ENCODE peak calls at places on chromosomes 13 and 19, in eight cellular contexts. One of them, this sample, is unnamed.

GRCh38 chr19:13794388-13794751 is 873 bp upstream of the ZSWIM4 start:
- DNase-seq in fibroblast of pulmonary artery: peak; percentile 93
- DNase-seq in HCT116: no peak
- DNase-seq in mesenchymal stem cell: peak; percentile 94
- DNase-seq in neuronal stem cell: no peak
- DNase-seq in mucosa of descending colon: peak; percentile 80
- DNase-seq in Peyer's patch: peak; percentile 45
- DNase-seq in GM06990: no peak
- DNase-seq in this sample: peak; percentile 98

GRCh38 chr13:107025991-107026390 is 458.1 kb upstream of the ARGLU1 start:
- DNase-seq in fibroblast of pulmonary artery: peak; percentile 20
- DNase-seq in HCT116: no peak
- DNase-seq in mesenchymal stem cell: no peak
- DNase-seq in neuronal stem cell: no peak
- DNase-seq in mucosa of descending colon: no peak
- DNase-seq in Peyer's patch: no peak
- DNase-seq in GM06990: no peak
- DNase-seq in this sample: peak; percentile 54

GRCh38 chr13:46756977-46757376 is 40.0 kb downstream of the ESD start:
- DNase-seq in fibroblast of pulmonary artery: peak; percentile 56
- DNase-seq in HCT116: no peak
- DNase-seq in mesenchymal stem cell: peak; percentile 70
- DNase-seq in neuronal stem cell: no peak
- DNase-seq in mucosa of descending colon: no peak
- DNase-seq in Peyer's patch: no peak
- DNase-seq in GM06990: no peak
- DNase-seq in this sample: peak; percentile 29

GRCh38 chr19:19774354-19775033 is 41.6 kb upstream of the ZNF14 start:
- DNase-seq in fibroblast of pulmonary artery: no peak
- DNase-seq in HCT116: no peak
- DNase-seq in mesenchymal stem cell: peak; percentile 37
- DNase-seq in neuronal stem cell: no peak
- DNase-seq in mucosa of descending colon: no peak
- DNase-seq in Peyer's patch: no peak
- DNase-seq in GM06990: no peak
- DNase-seq in this sample: no peak

GRCh38 chr13:30905932-30906383 is at the start of gene MEDAG:
- DNase-seq in fibroblast of pulmonary artery: peak; percentile 87
- DNase-seq in HCT116: no peak
- DNase-seq in mesenchymal stem cell: peak; percentile 52
- DNase-seq in neuronal stem cell: no peak
- DNase-seq in mucosa of descending colon: peak; percentile 27
- DNase-seq in Peyer's patch: no peak
- DNase-seq in GM06990: no peak
- DNase-seq in this sample: peak; percentile 66

GRCh38 chr13:75307370-75307984 is 174.5 kb downstream of the TBC1D4 start:
- DNase-seq in fibroblast of pulmonary artery: no peak
- DNase-seq in HCT116: no peak
- DNase-seq in mesenchymal stem cell: no peak
- DNase-seq in neuronal stem cell: no peak
- DNase-seq in mucosa of descending colon: no peak
- DNase-seq in Peyer's patch: no peak
- DNase-seq in GM06990: no peak
- DNase-seq in this sample: peak; percentile 26

GRCh38 chr19:48455171-48455907 is at the start of gene KCNJ14:
- DNase-seq in fibroblast of pulmonary artery: no peak
- DNase-seq in HCT116: no peak
- DNase-seq in mesenchymal stem cell: no peak
- DNase-seq in neuronal stem cell: no peak
- DNase-seq in mucosa of descending colon: no peak
- DNase-seq in Peyer's patch: no peak
- DNase-seq in GM06990: no peak
- DNase-seq in this sample: no peak

GRCh38 chr13:31199849-31200635 is at the start of gene B3GLCT:
- DNase-seq in fibroblast of pulmonary artery: peak; percentile 80
- DNase-seq in HCT116: peak; percentile 36
- DNase-seq in mesenchymal stem cell: peak; percentile 74
- DNase-seq in neuronal stem cell: peak; percentile 86
- DNase-seq in mucosa of descending colon: peak; percentile 82
- DNase-seq in Peyer's patch: peak; percentile 69
- DNase-seq in GM06990: peak; percentile 87
- DNase-seq in this sample: peak; percentile 76

GRCh38 chr13:48403151-48403631 is 9.7 kb downstream of the LPAR6 start:
- DNase-seq in fibroblast of pulmonary artery: peak; percentile 61
- DNase-seq in HCT116: no peak
- DNase-seq in mesenchymal stem cell: peak; percentile 36
- DNase-seq in neuronal stem cell: no peak
- DNase-seq in mucosa of descending colon: no peak
- DNase-seq in Peyer's patch: no peak
- DNase-seq in GM06990: peak; percentile 43
- DNase-seq in this sample: peak; percentile 37

GRCh38 chr13:60689571-60689970 is 292.6 kb downstream of the TDRD3 start:
- DNase-seq in fibroblast of pulmonary artery: no peak
- DNase-seq in HCT116: no peak
- DNase-seq in mesenchymal stem cell: no peak
- DNase-seq in neuronal stem cell: no peak
- DNase-seq in mucosa of descending colon: no peak
- DNase-seq in Peyer's patch: no peak
- DNase-seq in GM06990: no peak
- DNase-seq in this sample: no peak

GRCh38 chr19:10544242-10544752 is 593 bp downstream of the ATG4D start:
- DNase-seq in fibroblast of pulmonary artery: no peak
- DNase-seq in HCT116: no peak
- DNase-seq in mesenchymal stem cell: peak; percentile 28
- DNase-seq in neuronal stem cell: no peak
- DNase-seq in mucosa of descending colon: peak; percentile 89
- DNase-seq in Peyer's patch: peak; percentile 53
- DNase-seq in GM06990: no peak
- DNase-seq in this sample: no peak

GRCh38 chr13:40406405-40407138 is 259.9 kb downstream of the FOXO1 start:
- DNase-seq in fibroblast of pulmonary artery: peak; percentile 93
- DNase-seq in HCT116: peak; percentile 26
- DNase-seq in mesenchymal stem cell: peak; percentile 66
- DNase-seq in neuronal stem cell: no peak
- DNase-seq in mucosa of descending colon: no peak
- DNase-seq in Peyer's patch: no peak
- DNase-seq in GM06990: no peak
- DNase-seq in this sample: peak; percentile 64

GRCh38 chr13:99702687-99703319 is 201.5 kb downstream of the TM9SF2 start:
- DNase-seq in fibroblast of pulmonary artery: no peak
- DNase-seq in HCT116: no peak
- DNase-seq in mesenchymal stem cell: no peak
- DNase-seq in neuronal stem cell: no peak
- DNase-seq in mucosa of descending colon: no peak
- DNase-seq in Peyer's patch: no peak
- DNase-seq in GM06990: no peak
- DNase-seq in this sample: no peak

GRCh38 chr13:110177790-110178189 is 129.2 kb downstream of the COL4A1 start:
- DNase-seq in fibroblast of pulmonary artery: no peak
- DNase-seq in HCT116: no peak
- DNase-seq in mesenchymal stem cell: no peak
- DNase-seq in neuronal stem cell: no peak
- DNase-seq in mucosa of descending colon: no peak
- DNase-seq in Peyer's patch: no peak
- DNase-seq in GM06990: no peak
- DNase-seq in this sample: no peak

GRCh38 chr19:4066176-4066606 is 508 bp downstream of the ZBTB7A start:
- DNase-seq in fibroblast of pulmonary artery: no peak
- DNase-seq in HCT116: no peak
- DNase-seq in mesenchymal stem cell: no peak
- DNase-seq in neuronal stem cell: no peak
- DNase-seq in mucosa of descending colon: peak; percentile 74
- DNase-seq in Peyer's patch: peak; percentile 74
- DNase-seq in GM06990: no peak
- DNase-seq in this sample: no peak

GRCh38 chr19:44912854-44913253 is 1.6 kb upstream of the APOC1 start:
- DNase-seq in fibroblast of pulmonary artery: peak; percentile 37
- DNase-seq in HCT116: no peak
- DNase-seq in mesenchymal stem cell: no peak
- DNase-seq in neuronal stem cell: no peak
- DNase-seq in mucosa of descending colon: no peak
- DNase-seq in Peyer's patch: no peak
- DNase-seq in GM06990: no peak
- DNase-seq in this sample: no peak

GRCh38 chr19:1066748-1067340 is at the start of gene ARHGAP45:
- DNase-seq in fibroblast of pulmonary artery: no peak
- DNase-seq in HCT116: no peak
- DNase-seq in mesenchymal stem cell: no peak
- DNase-seq in neuronal stem cell: no peak
- DNase-seq in mucosa of descending colon: peak; percentile 56
- DNase-seq in Peyer's patch: peak; percentile 86
- DNase-seq in GM06990: peak; percentile 89
- DNase-seq in this sample: no peak

GRCh38 chr13:29474991-29475390 is 120.5 kb downstream of the SLC7A1 start:
- DNase-seq in fibroblast of pulmonary artery: peak; percentile 82
- DNase-seq in HCT116: no peak
- DNase-seq in mesenchymal stem cell: peak; percentile 86
- DNase-seq in neuronal stem cell: no peak
- DNase-seq in mucosa of descending colon: no peak
- DNase-seq in Peyer's patch: no peak
- DNase-seq in GM06990: no peak
- DNase-seq in this sample: peak; percentile 74

GRCh38 chr13:28494861-28495585 is at the start of gene FLT1:
- DNase-seq in fibroblast of pulmonary artery: peak; percentile 46
- DNase-seq in HCT116: no peak
- DNase-seq in mesenchymal stem cell: peak; percentile 61
- DNase-seq in neuronal stem cell: peak; percentile 38
- DNase-seq in mucosa of descending colon: no peak
- DNase-seq in Peyer's patch: no peak
- DNase-seq in GM06990: peak; percentile 7
- DNase-seq in this sample: no peak

GRCh38 chr19:41959056-41960053 is at the start of gene RABAC1:
- DNase-seq in fibroblast of pulmonary artery: peak; percentile 92
- DNase-seq in HCT116: peak; percentile 85
- DNase-seq in mesenchymal stem cell: peak; percentile 94
- DNase-seq in neuronal stem cell: peak; percentile 90
- DNase-seq in mucosa of descending colon: peak; percentile 95
- DNase-seq in Peyer's patch: peak; percentile 90
- DNase-seq in GM06990: peak; percentile 90
- DNase-seq in this sample: peak; percentile 86

GRCh38 chr19:41956621-41957020 is 2.5 kb downstream of the RABAC1 start:
- DNase-seq in fibroblast of pulmonary artery: no peak
- DNase-seq in HCT116: no peak
- DNase-seq in mesenchymal stem cell: no peak
- DNase-seq in neuronal stem cell: no peak
- DNase-seq in mucosa of descending colon: peak; percentile 54
- DNase-seq in Peyer's patch: no peak
- DNase-seq in GM06990: no peak
- DNase-seq in this sample: no peak

GRCh38 chr19:41958367-41959055 is 610 bp downstream of the RABAC1 start:
- DNase-seq in fibroblast of pulmonary artery: peak; percentile 62
- DNase-seq in HCT116: peak; percentile 40
- DNase-seq in mesenchymal stem cell: peak; percentile 89
- DNase-seq in neuronal stem cell: peak; percentile 71
- DNase-seq in mucosa of descending colon: peak; percentile 96
- DNase-seq in Peyer's patch: peak; percentile 94
- DNase-seq in GM06990: peak; percentile 81
- DNase-seq in this sample: peak; percentile 64

GRCh38 chr19:41957161-41957837 is 1.8 kb downstream of the RABAC1 start:
- DNase-seq in fibroblast of pulmonary artery: no peak
- DNase-seq in HCT116: no peak
- DNase-seq in mesenchymal stem cell: no peak
- DNase-seq in neuronal stem cell: no peak
- DNase-seq in mucosa of descending colon: peak; percentile 81
- DNase-seq in Peyer's patch: no peak
- DNase-seq in GM06990: no peak
- DNase-seq in this sample: no peak

GRCh38 chr19:41957838-41958366 is 1.2 kb downstream of the RABAC1 start:
- DNase-seq in fibroblast of pulmonary artery: peak; percentile 83
- DNase-seq in HCT116: peak; percentile 79
- DNase-seq in mesenchymal stem cell: peak; percentile 89
- DNase-seq in neuronal stem cell: peak; percentile 71
- DNase-seq in mucosa of descending colon: peak; percentile 83
- DNase-seq in Peyer's patch: peak; percentile 56
- DNase-seq in GM06990: no peak
- DNase-seq in this sample: peak; percentile 79
- H3K4me3 ChIP-seq in fibroblast of pulmonary artery: peak overlapping the region; percentile 93
- H3K4me3 ChIP-seq in HCT116: peak overlapping the region; percentile 87
- H3K4me3 ChIP-seq in mesenchymal stem cell: peak overlapping the region; percentile 89
- H3K4me3 ChIP-seq in neuronal stem cell: peak overlapping the region; percentile 51
- H3K4me3 ChIP-seq in mucosa of descending colon: no peak overlapping the region
- H3K4me3 ChIP-seq in Peyer's patch: peak overlapping the region; percentile 96
- H3K4me3 ChIP-seq in GM06990: peak overlapping the region; percentile 88
- H3K4me3 ChIP-seq in this sample: peak overlapping the region; percentile 94

GRCh38 chr19:12521996-12522395 is 29.3 kb downstream of the ZNF564 start:
- DNase-seq in fibroblast of pulmonary artery: no peak
- DNase-seq in HCT116: no peak
- DNase-seq in mesenchymal stem cell: no peak
- DNase-seq in neuronal stem cell: no peak
- DNase-seq in mucosa of descending colon: no peak
- DNase-seq in Peyer's patch: no peak
- DNase-seq in GM06990: no peak
- DNase-seq in this sample: no peak
- H3K4me3 ChIP-seq in fibroblast of pulmonary artery: no peak overlapping the region
- H3K4me3 ChIP-seq in HCT116: no peak overlapping the region
- H3K4me3 ChIP-seq in mesenchymal stem cell: no peak overlapping the region
- H3K4me3 ChIP-seq in neuronal stem cell: no peak overlapping the region
- H3K4me3 ChIP-seq in mucosa of descending colon: no peak overlapping the region
- H3K4me3 ChIP-seq in Peyer's patch: no peak overlapping the region
- H3K4me3 ChIP-seq in GM06990: no peak overlapping the region
- H3K4me3 ChIP-seq in this sample: no peak overlapping the region

DNA sequence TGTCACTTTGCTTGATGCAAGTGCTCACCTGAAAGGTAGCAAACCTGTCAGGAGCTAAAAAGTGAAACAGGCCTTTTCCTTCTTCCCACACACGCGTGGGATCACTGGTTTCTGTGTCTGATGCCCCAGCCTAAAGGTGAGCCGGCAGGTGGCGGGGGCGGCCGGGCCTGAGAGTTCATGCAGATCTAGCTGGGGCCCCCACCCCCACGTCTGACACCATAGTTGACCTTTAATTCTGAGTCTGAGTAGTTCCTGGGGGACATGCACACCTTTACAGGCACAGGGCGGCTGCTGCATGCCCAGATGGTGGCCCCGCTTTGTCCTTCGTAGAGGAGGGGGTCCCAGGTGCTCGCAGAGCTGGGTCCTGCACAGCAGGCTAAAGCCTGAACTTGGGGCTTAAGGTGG is 345.3 kb downstream of the TEX29 start:
- DNase-seq in fibroblast of pulmonary artery: no peak
- DNase-seq in HCT116: no peak
- DNase-seq in mesenchymal stem cell: no peak
- DNase-seq in neuronal stem cell: no peak
- DNase-seq in mucosa of descending colon: no peak
- DNase-seq in Peyer's patch: no peak
- DNase-seq in GM06990: no peak
- DNase-seq in this sample: no peak
- H3K4me3 ChIP-seq in fibroblast of pulmonary artery: no peak overlapping the region
- H3K4me3 ChIP-seq in HCT116: no peak overlapping the region
- H3K4me3 ChIP-seq in mesenchymal stem cell: no peak overlapping the region
- H3K4me3 ChIP-seq in neuronal stem cell: no peak overlapping the region
- H3K4me3 ChIP-seq in mucosa of descending colon: no peak overlapping the region
- H3K4me3 ChIP-seq in Peyer's patch: no peak overlapping the region
- H3K4me3 ChIP-seq in GM06990: no peak overlapping the region
- H3K4me3 ChIP-seq in this sample: no peak overlapping the region

DNA sequence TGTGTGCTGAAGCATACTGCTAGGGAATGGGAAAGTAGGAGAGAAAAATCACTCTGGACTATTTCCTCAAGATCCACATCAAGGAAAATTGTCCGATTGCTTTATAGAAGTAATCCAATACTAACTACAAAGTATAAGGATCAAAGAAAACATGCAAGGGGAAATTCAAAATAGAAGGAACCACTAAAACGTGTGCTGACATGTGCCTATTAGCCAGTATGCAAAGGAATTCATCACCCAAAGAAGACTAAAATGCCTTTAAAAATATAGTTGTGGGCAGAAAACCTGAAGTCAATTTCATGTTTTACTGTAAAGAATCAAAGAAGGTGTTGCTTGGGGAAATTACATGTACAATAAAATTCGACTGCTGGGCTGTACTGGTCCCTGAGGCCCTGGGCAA is 14.3 kb downstream of the DLEU7 start:
- DNase-seq in fibroblast of pulmonary artery: no peak
- DNase-seq in HCT116: no peak
- DNase-seq in mesenchymal stem cell: no peak
- DNase-seq in neuronal stem cell: no peak
- DNase-seq in mucosa of descending colon: no peak
- DNase-seq in Peyer's patch: no peak
- DNase-seq in GM06990: no peak
- DNase-seq in this sample: no peak
- H3K4me3 ChIP-seq in fibroblast of pulmonary artery: no peak overlapping the region
- H3K4me3 ChIP-seq in HCT116: no peak overlapping the region
- H3K4me3 ChIP-seq in mesenchymal stem cell: no peak overlapping the region
- H3K4me3 ChIP-seq in neuronal stem cell: no peak overlapping the region
- H3K4me3 ChIP-seq in mucosa of descending colon: no peak overlapping the region
- H3K4me3 ChIP-seq in Peyer's patch: no peak overlapping the region
- H3K4me3 ChIP-seq in GM06990: no peak overlapping the region
- H3K4me3 ChIP-seq in this sample: no peak overlapping the region

This sample was measured in AG10803.